ENCODE peak calls at places on chromosomes 4 and X, in five cellular contexts. U is GM19239, F is GM06990, I is GM04504, S is MCF 10A. K is an unnamed sample.

GRCh38 chr4:37631551-37631950 is 54.6 kb downstream of the RELL1 start:
- DNase-seq in U (no peak), F (no peak), I (no peak), S (no peak), K (no peak)

GRCh38 chrX:33725556-33726232 is 406.4 kb downstream of the FAM47A start:
- DNase-seq in U (no peak), F (no peak), I (no peak), S (peak), K (no peak)

GRCh38 chrX:119228506-119229290 is 7.4 kb upstream of the PGRMC1 start:
- DNase-seq in U (no peak), F (no peak), I (peak), S (peak), K (no peak)

GRCh38 chrX:103250977-103251376 is 4.0 kb downstream of the TCEAL8 start:
- DNase-seq in U (no peak), F (no peak), I (no peak), S (no peak), K (no peak)

GRCh38 chr4:172997851-172998250 is 170.8 kb upstream of the GALNT7 start:
- DNase-seq in U (no peak), F (no peak), I (no peak), S (no peak), K (no peak)

GRCh38 chr4:186820371-186820990 is 96.8 kb upstream of the FAT1 start:
- DNase-seq in U (no peak), F (no peak), I (no peak), S (peak), K (peak)

GRCh38 chr4:101102114-101102752 is 245.1 kb downstream of the PPP3CA start:
- DNase-seq in U (no peak), F (no peak), I (peak), S (peak), K (no peak)

GRCh38 chr4:26985836-26986235 is 125.2 kb downstream of the STIM2 start:
- DNase-seq in U (no peak), F (no peak), I (no peak), S (no peak), K (peak)

GRCh38 chrX:154797006-154797405 is 8.3 kb downstream of the MPP1 start:
- DNase-seq in U (no peak), F (no peak), I (no peak), S (peak), K (no peak)

GRCh38 chrX:107537815-107538214 is 88.4 kb downstream of the FRMPD3 start:
- DNase-seq in U (no peak), F (no peak), I (peak), S (peak), K (peak)

GRCh38 chr4:148288448-148288847 is 153.8 kb downstream of the NR3C2 start:
- DNase-seq in U (no peak), F (no peak), I (no peak), S (no peak), K (peak)

GRCh38 chr4:160009656-160010493 is 907.0 kb downstream of the RAPGEF2 start:
- DNase-seq in U (no peak), F (no peak), I (no peak), S (no peak), K (no peak)

GRCh38 chr4:161522031-161522430 is 641.8 kb downstream of the FSTL5 start:
- DNase-seq in U (no peak), F (no peak), I (no peak), S (no peak), K (peak)

GRCh38 chr4:137532869-137533236 is 559 bp upstream of the PCDH18 start:
- DNase-seq in U (no peak), F (no peak), I (no peak), S (no peak), K (peak)